ENCODE peak calls at places on chromosomes 16 and 17, in six cellular contexts. K, W, R, I, L and C are unnamed samples.

GRCh38 chr16:66832661-66833305 is 2.0 kb upstream of the NAE1 start:
- DNase-seq in K (no peak), W (no peak), R (no peak), I (no peak), L (no peak), C (no peak)

GRCh38 chr17:74830861-74831260 is 28.8 kb downstream of the GRIN2C start:
- DNase-seq in K (no peak), W (no peak), R (no peak), I (no peak), L (no peak), C (no peak)

GRCh38 chr17:19876524-19877161 is 8.9 kb upstream of the ULK2 start:
- DNase-seq in K (no peak), W (no peak), R (no peak), I (no peak), L (no peak), C (no peak)

GRCh38 chr16:84471966-84472365 is 32.5 kb downstream of the MEAK7 start:
- DNase-seq in K (no peak), W (peak), R (no peak), I (no peak), L (no peak), C (no peak)

GRCh38 chr17:22171631-22172030 is 479.3 kb downstream of the KCNJ18 start:
- DNase-seq in K (no peak), W (no peak), R (no peak), I (no peak), L (no peak), C (no peak)

GRCh38 chr17:47703191-47703591 is 9.2 kb downstream of the TBKBP1 start:
- DNase-seq in K (no peak), W (no peak), R (no peak), I (no peak), L (no peak), C (peak)

GRCh38 chr17:80384078-80384960 is 30.6 kb upstream of the ENDOV start:
- DNase-seq in K (no peak), W (no peak), R (no peak), I (no peak), L (no peak), C (no peak)

GRCh38 chr16:56999409-57000270 is 10.3 kb downstream of the NLRC5 start:
- DNase-seq in K (no peak), W (peak), R (no peak), I (no peak), L (no peak), C (peak)

GRCh38 chr17:43524945-43525575 is 21.1 kb downstream of the ETV4 start:
- DNase-seq in K (no peak), W (no peak), R (no peak), I (peak), L (no peak), C (no peak)

GRCh38 chr17:17514993-17515920 is 19.1 kb upstream of the RASD1 start:
- DNase-seq in K (peak), W (no peak), R (peak), I (peak), L (no peak), C (no peak)

GRCh38 chr16:54655171-54655590 is 275.5 kb upstream of the IRX5 start:
- DNase-seq in K (no peak), W (peak), R (no peak), I (peak), L (peak), C (no peak)

GRCh38 chr17:15261818-15262290 is 3.3 kb downstream of the PMP22 start:
- DNase-seq in K (no peak), W (no peak), R (peak), I (peak), L (no peak), C (peak)

GRCh38 chr17:71496552-71496951 is 624.3 kb upstream of the SOX9 start:
- DNase-seq in K (no peak), W (no peak), R (no peak), I (no peak), L (no peak), C (no peak)

GRCh38 chr16:84683691-84684591 is 15.9 kb upstream of the USP10 start:
- DNase-seq in K (no peak), W (no peak), R (no peak), I (peak), L (no peak), C (no peak)

GRCh38 chr17:49548051-49548505 is 27.6 kb upstream of the NXPH3 start:
- DNase-seq in K (no peak), W (no peak), R (peak), I (peak), L (no peak), C (peak)

GRCh38 chr16:21233521-21234150 is at the start of gene ANKS4B:
- DNase-seq in K (no peak), W (peak), R (no peak), I (no peak), L (no peak), C (no peak)

GRCh38 chr17:48526986-48527741 is 3.6 kb downstream of the HOXB1 start:
- DNase-seq in K (peak), W (no peak), R (peak), I (peak), L (no peak), C (no peak)

GRCh38 chr17:65850486-65850885 is 289.0 kb upstream of the AXIN2 start:
- DNase-seq in K (no peak), W (no peak), R (no peak), I (no peak), L (no peak), C (peak)

GRCh38 chr16:72050769-72051464 is 3.4 kb upstream of the HP start:
- DNase-seq in K (no peak), W (no peak), R (no peak), I (no peak), L (no peak), C (no peak)

GRCh38 chr16:87391324-87391949 is 699 bp upstream of the MAP1LC3B start:
- DNase-seq in K (peak), W (peak), R (peak), I (peak), L (no peak), C (no peak)

GRCh38 chr17:231191-231965 is 49.9 kb upstream of the DOC2B start:
- DNase-seq in K (no peak), W (no peak), R (no peak), I (no peak), L (no peak), C (no peak)

GRCh38 chr17:52758481-52758880 is 600.0 kb upstream of the CA10 start:
- DNase-seq in K (no peak), W (no peak), R (no peak), I (no peak), L (no peak), C (no peak)

GRCh38 chr16:15418206-15418605 is 16.2 kb upstream of the BMERB1 start:
- DNase-seq in K (no peak), W (no peak), R (no peak), I (no peak), L (no peak), C (no peak)

GRCh38 chr17:74444406-74444805 is 12.5 kb downstream of the GPRC5C start:
- DNase-seq in K (no peak), W (peak), R (no peak), I (no peak), L (no peak), C (no peak)

GRCh38 chr16:48392407-48392806 is 7.2 kb upstream of the SIAH1 start:
- DNase-seq in K (no peak), W (no peak), R (no peak), I (no peak), L (no peak), C (no peak)

GRCh38 chr16:50259334-50260205 is 6.8 kb upstream of the ADCY7 start:
- DNase-seq in K (peak), W (peak), R (peak), I (peak), L (no peak), C (no peak)

GRCh38 chr16:83581082-83581481 is 226.7 kb upstream of the HSBP1 start:
- DNase-seq in K (no peak), W (no peak), R (no peak), I (no peak), L (no peak), C (peak)

GRCh38 chr17:76417499-76418143 is 33.2 kb downstream of the SPHK1 start:
- DNase-seq in K (no peak), W (no peak), R (no peak), I (no peak), L (no peak), C (no peak)

GRCh38 chr17:46884552-46884951 is 33.2 kb downstream of the WNT9B start:
- DNase-seq in K (no peak), W (no peak), R (no peak), I (peak), L (no peak), C (no peak)

GRCh38 chr16:86379505-86379846 is 130.9 kb upstream of the FOXF1 start:
- DNase-seq in K (no peak), W (no peak), R (no peak), I (no peak), L (no peak), C (no peak)

GRCh38 chr16:13936596-13937081 is 16.7 kb downstream of the ERCC4 start:
- DNase-seq in K (no peak), W (no peak), R (no peak), I (no peak), L (no peak), C (no peak)

GRCh38 chr17:42779942-42780815 is at the start of gene WNK4:
- DNase-seq in K (peak), W (peak), R (peak), I (peak), L (no peak), C (peak)

GRCh38 chr17:69336580-69336979 is 9.6 kb upstream of the ABCA5 start:
- DNase-seq in K (no peak), W (no peak), R (no peak), I (no peak), L (no peak), C (no peak)

GRCh38 chr17:28388106-28388505 is 16.6 kb downstream of the SARM1 start:
- DNase-seq in K (no peak), W (no peak), R (no peak), I (no peak), L (no peak), C (no peak)

GRCh38 chr17:10792156-10792555 is 11.7 kb downstream of the TMEM238L start:
- DNase-seq in K (no peak), W (peak), R (no peak), I (no peak), L (no peak), C (no peak)

GRCh38 chr17:41549596-41550039 is 21.5 kb upstream of the KRT19 start:
- DNase-seq in K (no peak), W (no peak), R (no peak), I (peak), L (no peak), C (no peak)

GRCh38 chr17:7560172-7561027 is 1.3 kb upstream of the SENP3 start:
- DNase-seq in K (peak), W (peak), R (no peak), I (peak), L (no peak), C (no peak)

GRCh38 chr17:7562208-7562605 is 488 bp downstream of the SENP3 start:
- DNase-seq in K (no peak), W (no peak), R (no peak), I (no peak), L (no peak), C (no peak)

GRCh38 chr17:7563115-7563869 is 1.6 kb downstream of the SENP3 start:
- DNase-seq in K (no peak), W (no peak), R (no peak), I (no peak), L (no peak), C (no peak)

GRCh38 chr17:7561028-7561575 is 617 bp upstream of the SENP3 start:
- DNase-seq in K (peak), W (peak), R (peak), I (peak), L (peak), C (peak)

DNA sequence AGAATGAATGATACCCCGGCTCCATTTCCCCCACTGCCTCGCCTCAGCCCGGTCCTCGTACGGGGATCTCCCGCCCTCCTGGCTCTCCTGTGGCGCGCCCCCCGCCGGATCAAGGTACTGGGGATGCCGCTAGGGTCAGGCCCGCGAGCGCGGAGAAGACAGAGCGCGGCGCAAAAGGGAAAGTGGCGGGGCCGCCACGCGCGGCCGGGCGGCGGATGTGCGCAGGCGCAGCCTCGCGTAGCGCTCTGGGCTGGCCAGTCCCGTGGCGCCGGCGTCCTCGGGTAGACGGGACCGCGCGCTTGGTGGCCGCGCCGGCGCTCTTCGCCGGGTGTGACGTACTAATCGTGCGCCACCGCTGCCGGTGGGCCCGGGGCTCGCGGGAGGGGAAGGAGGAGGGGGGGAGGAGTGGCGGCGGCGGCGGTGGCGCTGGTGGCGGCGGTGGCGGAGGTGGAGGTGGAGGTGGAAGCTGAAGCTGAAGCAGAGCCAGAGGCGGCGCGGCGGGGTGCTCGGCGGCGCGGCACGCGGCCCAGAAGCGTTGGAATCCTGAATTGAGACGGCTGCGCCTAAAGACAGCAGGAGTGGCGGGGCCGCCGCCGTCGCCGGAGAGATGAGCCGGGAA is at the start of gene SENP3:
- DNase-seq in K (peak), W (peak), R (peak), I (peak), L (peak), C (peak)
- TF ChIP-seq CTCF in K (no peak), W (no peak), R (no peak), I (no peak), L (no peak), C (peak)

GRCh38 chr16:1762879-1763520 is 8.3 kb downstream of the NME3 start:
- DNase-seq in K (no peak), W (peak), R (no peak), I (peak), L (no peak), C (no peak)

GRCh38 chr16:1765826-1766225 is 5.5 kb downstream of the NME3 start:
- DNase-seq in K (no peak), W (no peak), R (no peak), I (no peak), L (no peak), C (no peak)

GRCh38 chr16:1764971-1765370 is 6.4 kb downstream of the NME3 start:
- DNase-seq in K (no peak), W (no peak), R (no peak), I (no peak), L (no peak), C (no peak)

GRCh38 chr16:1762196-1762878 is 9.0 kb downstream of the NME3 start:
- DNase-seq in K (no peak), W (no peak), R (no peak), I (no peak), L (no peak), C (no peak)

GRCh38 chr16:1763521-1764511 is 7.5 kb downstream of the NME3 start:
- DNase-seq in K (peak), W (no peak), R (peak), I (peak), L (no peak), C (no peak)
- TF ChIP-seq CTCF in K (peak), W (no peak), R (peak), I (peak), L (peak), C (no peak)

DNA sequence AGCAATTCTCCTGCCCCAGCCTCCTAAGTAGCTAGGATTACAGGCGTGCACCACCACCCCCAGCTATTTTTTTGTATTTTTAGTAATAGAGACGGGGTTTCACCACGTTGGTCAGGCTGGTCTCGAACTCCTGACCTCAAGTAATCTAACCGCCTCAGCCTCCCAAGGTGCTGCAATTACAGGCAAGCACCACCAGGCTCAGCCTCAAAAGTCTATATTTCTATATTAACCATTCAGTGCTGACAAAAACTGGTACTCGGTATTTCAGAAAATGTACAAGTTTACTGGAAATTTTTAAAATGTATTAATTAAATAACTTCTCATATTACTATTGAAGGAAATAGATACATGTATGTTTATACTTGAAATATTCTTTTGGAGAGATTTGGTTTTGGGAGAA is 1.4 kb upstream of the HEXD start:
- DNase-seq in K (no peak), W (no peak), R (no peak), I (no peak), L (no peak), C (no peak)
- TF ChIP-seq CTCF in K (peak), W (no peak), R (peak), I (peak), L (peak), C (no peak)

DNA sequence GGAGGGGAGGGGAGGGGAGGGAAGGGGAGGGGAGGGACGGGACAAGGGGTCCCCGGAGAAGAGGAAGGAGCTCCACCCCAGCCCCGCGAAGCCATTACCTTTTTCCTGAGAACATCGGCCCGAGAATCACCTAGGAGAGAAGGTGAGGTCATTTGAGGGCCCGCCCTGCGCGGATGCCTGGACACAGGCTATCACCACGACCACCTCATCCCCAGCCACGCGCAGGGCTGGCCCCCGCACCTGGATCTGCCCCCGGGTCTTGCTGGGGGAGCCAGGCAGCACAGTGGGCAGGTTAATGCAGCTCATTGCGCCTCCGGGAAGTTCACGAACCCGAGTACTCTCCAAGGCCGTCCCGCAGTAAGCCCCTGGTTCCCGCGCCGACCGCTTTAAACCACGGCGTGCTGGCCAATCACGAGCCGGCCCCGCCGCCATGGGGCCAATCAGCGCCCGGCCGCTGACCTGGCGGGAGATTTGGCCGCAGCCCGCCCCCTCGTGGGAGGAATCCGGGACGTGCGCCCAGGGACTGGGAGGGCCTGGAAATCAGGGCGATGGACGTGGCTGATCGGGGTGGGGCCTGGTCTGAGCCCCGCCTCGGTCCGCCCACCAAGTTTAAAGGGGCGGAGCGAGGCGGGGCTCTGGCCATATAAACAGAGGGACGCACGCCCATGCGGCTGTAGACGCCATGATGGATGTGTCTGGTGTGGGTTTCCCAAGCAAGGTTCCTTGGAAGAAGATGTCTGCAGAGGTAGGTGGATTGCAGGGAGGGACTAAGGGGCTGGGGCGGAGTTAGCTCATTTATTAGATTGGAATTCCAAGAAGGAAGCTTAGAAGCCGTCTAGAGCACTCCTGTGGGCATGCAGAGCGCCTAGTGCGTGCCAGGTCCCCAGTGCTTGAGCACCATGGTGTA is at the start of the genes AFMID and TK1:
- DNase-seq in K (peak), W (peak), R (peak), I (peak), L (peak), C (peak)
- TF ChIP-seq CTCF in K (peak), W (no peak), R (peak), I (peak), L (peak), C (peak)

DNA sequence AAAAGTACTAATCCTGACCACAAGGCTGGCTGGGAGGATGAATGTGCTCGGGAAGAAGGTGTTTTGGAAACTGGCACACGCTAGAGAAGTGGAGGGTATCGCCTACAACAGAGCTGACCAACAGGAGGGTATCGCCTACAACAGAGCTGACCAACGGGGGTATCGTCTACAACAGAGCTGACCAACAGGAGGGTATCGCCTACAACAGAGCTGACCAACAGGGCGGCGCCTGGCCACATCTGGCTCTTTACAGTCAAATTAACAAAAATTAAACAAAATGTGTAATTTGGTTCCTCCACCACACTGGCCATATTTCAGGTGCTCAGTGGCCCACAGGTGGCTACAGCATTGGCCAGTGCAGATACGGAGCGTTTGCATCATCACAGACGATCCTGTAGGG is 153.5 kb downstream of the CMIP start:
- DNase-seq in K (no peak), W (no peak), R (no peak), I (no peak), L (no peak), C (no peak)
- TF ChIP-seq CTCF in K (peak), W (no peak), R (peak), I (peak), L (peak), C (no peak)

GRCh38 chr17:31318298-31319190 is 2.9 kb downstream of the EVI2A start:
- DNase-seq in K (no peak), W (peak), R (no peak), I (no peak), L (no peak), C (no peak)

GRCh38 chr17:31321481-31321880 is at the start of gene EVI2A:
- DNase-seq in K (no peak), W (no peak), R (no peak), I (no peak), L (no peak), C (peak)

GRCh38 chr17:31320231-31320630 is 1.2 kb downstream of the EVI2A start:
- DNase-seq in K (no peak), W (no peak), R (no peak), I (no peak), L (no peak), C (no peak)

GRCh38 chr17:31320791-31321190 is 631 bp downstream of the EVI2A start:
- DNase-seq in K (no peak), W (no peak), R (no peak), I (no peak), L (no peak), C (no peak)

DNA sequence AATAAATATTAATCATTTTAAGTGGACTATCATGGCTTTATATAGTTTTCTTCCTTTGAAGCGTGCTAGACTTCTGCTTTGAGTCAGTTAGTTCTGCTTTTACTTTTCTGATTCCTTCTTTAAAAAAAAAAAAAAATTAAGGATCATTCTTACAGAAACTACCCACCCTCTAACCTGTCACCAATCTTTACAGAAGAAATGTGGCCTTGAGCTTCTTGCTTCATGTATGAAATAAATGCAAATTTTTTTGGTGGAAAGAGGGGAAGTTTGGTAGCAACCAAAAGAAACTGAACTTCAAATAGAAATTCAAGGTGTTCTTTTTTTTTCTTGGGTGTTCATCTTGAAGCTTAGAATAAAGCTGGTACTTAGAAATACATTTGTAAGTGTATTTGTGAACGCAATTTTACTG is 2.2 kb downstream of the EVI2A start:
- DNase-seq in K (no peak), W (no peak), R (no peak), I (no peak), L (no peak), C (no peak)
- TF ChIP-seq CTCF in K (no peak), W (no peak), R (no peak), I (no peak), L (no peak), C (no peak)